ENCODE peak calls at places on chromosome 22, in four cellular contexts. G is CD8-positive, alpha-beta T cell; A is caudate nucleus; Q is RWPE1. I is an unnamed sample.

GRCh38 chr22:48871176-48871840 is 956.4 kb downstream of the BRD1 start:
- DNase-seq in G (no peak), A (no peak), Q (no peak), I (no peak)

GRCh38 chr22:48197189-48197690 is 1434.8 kb downstream of the TBC1D22A start:
- DNase-seq in G (no peak), A (no peak), Q (no peak), I (no peak)

GRCh38 chr22:41940853-41941765 is 5.8 kb downstream of the CENPM start:
- DNase-seq in G (peak), A (peak), Q (peak), I (peak)

GRCh38 chr22:24025475-24025874 is 14.4 kb downstream of the CABIN1 start:
- DNase-seq in G (no peak), A (no peak), Q (no peak), I (no peak)

GRCh38 chr22:17106785-17107546 is 14.2 kb downstream of the TMEM121B start:
- DNase-seq in G (no peak), A (no peak), Q (no peak), I (no peak)

GRCh38 chr22:37616205-37617083 is 7.8 kb downstream of the GGA1 start:
- DNase-seq in G (no peak), A (no peak), Q (no peak), I (peak)

GRCh38 chr22:39994046-39994565 is 648 bp upstream of the FAM83F start:
- DNase-seq in G (peak), A (no peak), Q (no peak), I (no peak)

GRCh38 chr22:42792909-42793847 is 63.9 kb downstream of the ARFGAP3 start:
- DNase-seq in G (no peak), A (no peak), Q (no peak), I (peak)

GRCh38 chr22:22565991-22566390 is 6.9 kb upstream of the PRAME start:
- DNase-seq in G (no peak), A (no peak), Q (peak), I (no peak)

GRCh38 chr22:24159650-24160049 is 21.6 kb upstream of the SUSD2 start:
- DNase-seq in G (no peak), A (no peak), Q (no peak), I (no peak)

GRCh38 chr22:33401291-33401690 is 343.1 kb upstream of the SYN3 start:
- DNase-seq in G (no peak), A (no peak), Q (no peak), I (no peak)

GRCh38 chr22:19720150-19720827 is 3.0 kb upstream of the GP1BB start:
- DNase-seq in G (no peak), A (no peak), Q (no peak), I (no peak)
- H3K27ac ChIP-seq in G (no peak), A (no peak), Q (no peak), I (no peak)

GRCh38 chr22:45476814-45477213 is 25.9 kb upstream of the FBLN1 start:
- DNase-seq in G (no peak), A (no peak), Q (no peak), I (peak)

GRCh38 chr22:45477366-45478107 is 25.1 kb upstream of the FBLN1 start:
- DNase-seq in G (no peak), A (no peak), Q (no peak), I (no peak)

GRCh38 chr22:45480717-45481116 is 22.0 kb upstream of the FBLN1 start:
- DNase-seq in G (no peak), A (no peak), Q (no peak), I (no peak)

GRCh38 chr22:45475876-45476514 is 26.7 kb upstream of the FBLN1 start:
- DNase-seq in G (no peak), A (no peak), Q (no peak), I (no peak)

DNA sequence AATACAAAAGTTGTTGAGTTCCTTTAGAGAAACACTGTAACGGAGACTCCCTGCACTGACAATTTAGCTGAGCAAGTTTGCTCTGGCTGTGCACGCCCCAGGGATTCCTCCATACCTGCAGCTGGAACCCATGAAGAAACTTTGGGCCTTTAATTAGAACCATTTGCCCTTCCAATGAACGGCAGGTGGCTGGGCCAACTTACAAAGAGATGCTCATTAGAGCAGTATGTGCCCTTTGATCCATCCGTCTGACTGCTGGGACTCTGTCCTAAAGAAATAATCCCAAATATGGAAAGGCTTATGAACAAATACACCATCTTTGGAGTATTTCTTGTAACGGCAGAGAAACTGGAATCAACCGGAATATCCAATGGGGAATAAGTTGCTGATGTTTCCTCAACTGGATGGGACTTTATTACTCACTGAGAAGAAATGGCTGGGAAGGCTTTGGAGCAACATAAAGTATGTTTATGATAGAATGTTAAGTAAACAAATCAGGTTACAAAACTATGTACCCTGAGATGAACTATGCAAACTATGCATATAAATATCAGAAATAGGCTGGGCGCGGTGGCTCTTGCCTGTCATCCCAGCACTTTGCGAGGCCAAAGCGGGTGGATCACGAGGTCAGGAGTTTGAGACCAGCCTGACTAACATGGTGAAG is 24.4 kb upstream of the FBLN1 start:
- DNase-seq in G (no peak), A (no peak), Q (peak), I (no peak)
- H3K27ac ChIP-seq in G (no peak), A (no peak), Q (no peak), I (no peak)

GRCh38 chr22:35424761-35425160 is 24.8 kb downstream of the MCM5 start:
- DNase-seq in G (no peak), A (no peak), Q (no peak), I (no peak)

GRCh38 chr22:35425546-35425945 is 25.6 kb downstream of the MCM5 start:
- DNase-seq in G (no peak), A (no peak), Q (no peak), I (no peak)

GRCh38 chr22:35425971-35426800 is 26.2 kb downstream of the MCM5 start:
- DNase-seq in G (no peak), A (no peak), Q (no peak), I (no peak)

GRCh38 chr22:35424081-35424480 is 24.1 kb downstream of the MCM5 start:
- DNase-seq in G (no peak), A (no peak), Q (no peak), I (no peak)

GRCh38 chr22:35426801-35427140 is 26.8 kb downstream of the MCM5 start:
- DNase-seq in G (no peak), A (no peak), Q (no peak), I (no peak)
- H3K27ac ChIP-seq in G (no peak), A (no peak), Q (peak), I (no peak)

DNA sequence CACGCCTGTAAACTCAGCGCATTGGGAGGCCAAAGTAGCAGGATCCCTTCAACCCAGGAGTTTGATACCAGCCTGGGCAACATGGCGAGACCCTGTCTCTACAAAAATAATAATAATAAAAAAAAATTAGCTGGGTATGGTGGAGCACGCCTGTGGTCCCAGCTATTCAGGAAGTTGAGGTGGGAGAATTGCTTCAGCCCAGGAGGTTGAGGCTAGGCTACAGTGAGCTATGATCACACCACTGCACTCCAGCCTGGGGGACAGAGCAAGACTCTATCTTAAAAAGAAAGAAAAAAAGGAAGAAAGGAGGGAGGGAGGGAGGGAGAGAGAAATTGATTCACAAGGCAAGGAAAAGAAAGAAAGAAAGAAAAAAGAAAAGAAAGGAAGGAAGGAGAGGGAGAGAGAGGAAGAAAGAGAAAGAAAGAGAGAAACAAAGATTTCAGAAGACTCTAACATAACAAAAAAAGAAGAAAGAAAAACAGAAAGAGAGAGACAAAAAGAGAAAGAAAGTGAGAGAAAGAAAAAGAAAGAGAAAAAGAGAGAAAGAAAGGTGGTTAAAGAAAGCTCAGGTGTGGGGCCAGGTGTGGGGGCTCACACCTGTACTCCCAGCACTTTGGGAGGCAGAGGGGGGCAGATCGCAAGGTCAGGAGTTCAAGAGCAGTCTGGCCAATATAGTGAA is 37.3 kb upstream of the MYH9 start:
- DNase-seq in G (no peak), A (no peak), Q (no peak), I (no peak)
- H3K27ac ChIP-seq in G (no peak), A (no peak), Q (no peak), I (no peak)